ENCODE peak calls at places on chromosomes 3 and 15, in eight cellular contexts. I, J, U, L, K, G, E and Q are unnamed samples.

GRCh38 chr3:24521306-24522154 is 26.9 kb upstream of the THRB start:
- DNase-seq in I (no peak), J (peak), U (peak), L (peak), K (no peak), G (no peak), E (peak), Q (no peak)

GRCh38 chr3:100781311-100781710 is 72.0 kb downstream of the TFG start:
- DNase-seq in I (no peak), J (no peak), U (no peak), L (peak), K (no peak), G (no peak), E (no peak), Q (no peak)

GRCh38 chr3:149299938-149300791 is 33.3 kb downstream of the TM4SF18 start:
- DNase-seq in I (no peak), J (no peak), U (peak), L (peak), K (no peak), G (no peak), E (no peak), Q (no peak)

GRCh38 chr3:8561365-8561764 is 59.7 kb downstream of the LMCD1 start:
- DNase-seq in I (no peak), J (no peak), U (peak), L (no peak), K (no peak), G (no peak), E (no peak), Q (no peak)

GRCh38 chr3:175224051-175224450 is 364.9 kb downstream of the NAALADL2 start:
- DNase-seq in I (no peak), J (no peak), U (no peak), L (no peak), K (no peak), G (no peak), E (no peak), Q (no peak)

GRCh38 chr3:134373278-134373941 is 837 bp downstream of the AMOTL2 start:
- DNase-seq in I (no peak), J (no peak), U (peak), L (peak), K (no peak), G (no peak), E (no peak), Q (peak)

GRCh38 chr3:8336456-8336855 is 165.2 kb upstream of the LMCD1 start:
- DNase-seq in I (no peak), J (no peak), U (no peak), L (no peak), K (no peak), G (no peak), E (no peak), Q (no peak)

GRCh38 chr15:62600376-62600775 is 435.3 kb upstream of the C2CD4B start:
- DNase-seq in I (no peak), J (no peak), U (no peak), L (no peak), K (no peak), G (no peak), E (no peak), Q (no peak)

GRCh38 chr3:180855364-180855763 is 57.1 kb upstream of the FXR1 start:
- DNase-seq in I (no peak), J (no peak), U (no peak), L (no peak), K (no peak), G (no peak), E (no peak), Q (no peak)

GRCh38 chr15:41507820-41508290 is 5.8 kb downstream of the LTK start:
- DNase-seq in I (no peak), J (no peak), U (no peak), L (no peak), K (no peak), G (no peak), E (no peak), Q (no peak)

GRCh38 chr3:149018247-149018646 is 26.9 kb downstream of the GYG1 start:
- DNase-seq in I (no peak), J (no peak), U (no peak), L (peak), K (no peak), G (no peak), E (no peak), Q (no peak)

GRCh38 chr3:142019794-142020320 is 129.5 kb downstream of the TFDP2 start:
- DNase-seq in I (no peak), J (no peak), U (no peak), L (no peak), K (no peak), G (no peak), E (no peak), Q (peak)

GRCh38 chr3:54853573-54854404 is 74.1 kb downstream of the LRTM1 start:
- DNase-seq in I (no peak), J (no peak), U (peak), L (peak), K (no peak), G (peak), E (peak), Q (peak)

GRCh38 chr15:63250312-63250965 is 27.0 kb upstream of the APH1B start:
- DNase-seq in I (no peak), J (no peak), U (no peak), L (peak), K (no peak), G (no peak), E (no peak), Q (no peak)

GRCh38 chr3:123397050-123397590 is 51.8 kb downstream of the ADCY5 start:
- DNase-seq in I (no peak), J (no peak), U (no peak), L (no peak), K (no peak), G (no peak), E (no peak), Q (no peak)

GRCh38 chr15:38134252-38134651 is 118.4 kb upstream of the SPRED1 start:
- DNase-seq in I (no peak), J (no peak), U (peak), L (no peak), K (no peak), G (no peak), E (no peak), Q (no peak)

GRCh38 chr3:58608648-58609047 is 31.5 kb upstream of the FAM107A start:
- DNase-seq in I (no peak), J (no peak), U (no peak), L (no peak), K (no peak), G (no peak), E (no peak), Q (no peak)

GRCh38 chr15:24683736-24684135 is 8.2 kb downstream of the NPAP1 start:
- DNase-seq in I (no peak), J (no peak), U (no peak), L (no peak), K (no peak), G (no peak), E (no peak), Q (no peak)

GRCh38 chr15:73931441-73931840 is 5.2 kb downstream of the LOXL1 start:
- DNase-seq in I (no peak), J (no peak), U (no peak), L (no peak), K (no peak), G (no peak), E (no peak), Q (no peak)

GRCh38 chr3:58521002-58521670 is 15.9 kb downstream of the ACOX2 start:
- DNase-seq in I (no peak), J (no peak), U (no peak), L (no peak), K (no peak), G (no peak), E (no peak), Q (no peak)

GRCh38 chr3:193605876-193606275 is 12.9 kb downstream of the OPA1 start:
- DNase-seq in I (peak), J (peak), U (no peak), L (peak), K (peak), G (peak), E (peak), Q (peak)

GRCh38 chr3:12918231-12918630 is 76.9 kb upstream of the RPL32 start:
- DNase-seq in I (no peak), J (no peak), U (no peak), L (no peak), K (no peak), G (no peak), E (no peak), Q (no peak)

GRCh38 chr15:33425149-33425548 is 114.4 kb downstream of the RYR3 start:
- DNase-seq in I (no peak), J (no peak), U (no peak), L (peak), K (no peak), G (no peak), E (no peak), Q (no peak)

GRCh38 chr3:108305484-108306172 is 9.3 kb downstream of the HHLA2 start:
- DNase-seq in I (no peak), J (no peak), U (no peak), L (no peak), K (no peak), G (no peak), E (no peak), Q (no peak)

GRCh38 chr15:89888214-89888804 is 5.5 kb downstream of the AP3S2 start:
- DNase-seq in I (no peak), J (no peak), U (no peak), L (peak), K (no peak), G (no peak), E (no peak), Q (peak)

GRCh38 chr3:53812434-53812833 is 33.8 kb downstream of the CHDH start:
- DNase-seq in I (no peak), J (no peak), U (no peak), L (no peak), K (no peak), G (no peak), E (peak), Q (no peak)

GRCh38 chr3:74651239-74651638 is 36.8 kb upstream of the CNTN3 start:
- DNase-seq in I (no peak), J (no peak), U (no peak), L (no peak), K (no peak), G (no peak), E (no peak), Q (no peak)

GRCh38 chr3:189646902-189647542 is 15.8 kb downstream of the TP63 start:
- DNase-seq in I (no peak), J (no peak), U (no peak), L (no peak), K (no peak), G (no peak), E (no peak), Q (no peak)

GRCh38 chr3:12962292-12962691 is 110.9 kb downstream of the IQSEC1 start:
- DNase-seq in I (no peak), J (no peak), U (no peak), L (no peak), K (no peak), G (no peak), E (no peak), Q (no peak)

GRCh38 chr3:64685800-64686445 is 1.9 kb downstream of the ADAMTS9 start:
- DNase-seq in I (no peak), J (no peak), U (peak), L (peak), K (no peak), G (no peak), E (no peak), Q (no peak)

GRCh38 chr15:41233367-41233771 is 2.3 kb downstream of the CHP1 start:
- DNase-seq in I (no peak), J (no peak), U (no peak), L (peak), K (no peak), G (no peak), E (no peak), Q (no peak)

GRCh38 chr3:172653004-172653403 is 57.9 kb downstream of the NCEH1 start:
- DNase-seq in I (peak), J (no peak), U (no peak), L (no peak), K (no peak), G (no peak), E (no peak), Q (no peak)

GRCh38 chr3:71302604-71303003 is 280.9 kb downstream of the FOXP1 start:
- DNase-seq in I (no peak), J (no peak), U (no peak), L (no peak), K (no peak), G (no peak), E (no peak), Q (no peak)

GRCh38 chr3:184299488-184300376 is 691 bp downstream of the PSMD2 start:
- DNase-seq in I (no peak), J (no peak), U (no peak), L (peak), K (no peak), G (no peak), E (no peak), Q (no peak)

GRCh38 chr15:48466825-48467224 is 135.6 kb downstream of the DUT start:
- DNase-seq in I (no peak), J (no peak), U (no peak), L (no peak), K (no peak), G (no peak), E (no peak), Q (no peak)

GRCh38 chr15:91338763-91339162 is 238.7 kb downstream of the SV2B start:
- DNase-seq in I (no peak), J (no peak), U (no peak), L (no peak), K (no peak), G (no peak), E (no peak), Q (no peak)

GRCh38 chr3:170517251-170517945 is 68.5 kb downstream of the SLC7A14 start:
- DNase-seq in I (no peak), J (no peak), U (no peak), L (peak), K (no peak), G (no peak), E (no peak), Q (no peak)

GRCh38 chr3:71450985-71451560 is 132.5 kb downstream of the FOXP1 start:
- DNase-seq in I (no peak), J (no peak), U (no peak), L (no peak), K (no peak), G (no peak), E (no peak), Q (no peak)

GRCh38 chr3:115980709-115981108 is 357.4 kb downstream of the GAP43 start:
- DNase-seq in I (no peak), J (no peak), U (no peak), L (no peak), K (no peak), G (no peak), E (no peak), Q (no peak)